ENCODE peak calls at places on chromosomes 6 and 20, in four cellular contexts. F, N, T and Q are unnamed samples.

GRCh38 chr6:82022614-82023102 is 224.9 kb downstream of the IBTK start:
- DNase-seq in F (no peak), N (peak; percentile 84), T (no peak), Q (no peak)

GRCh38 chr6:3372184-3372846 is 84.5 kb downstream of the SLC22A23 start:
- DNase-seq in F (no peak), N (no peak), T (peak; percentile 56), Q (no peak)

GRCh38 chr6:15242937-15243614 is 2.8 kb upstream of the JARID2 start:
- DNase-seq in F (no peak), N (no peak), T (no peak), Q (no peak)

GRCh38 chr6:40720375-40720748 is 133.2 kb upstream of the LRFN2 start:
- DNase-seq in F (no peak), N (no peak), T (no peak), Q (no peak)

GRCh38 chr6:78502386-78502887 is 364.9 kb upstream of the IRAK1BP1 start:
- DNase-seq in F (no peak), N (no peak), T (no peak), Q (no peak)

GRCh38 chr20:33724439-33725094 is 4.5 kb upstream of the PXMP4 start:
- DNase-seq in F (no peak), N (no peak), T (no peak), Q (no peak)

GRCh38 chr20:19605759-19606158 is 152.3 kb upstream of the RIN2 start:
- DNase-seq in F (no peak), N (no peak), T (no peak), Q (no peak)

GRCh38 chr20:33667245-33668086 is 723 bp downstream of the ACTL10 start:
- DNase-seq in F (no peak), N (peak; percentile 70), T (peak; percentile 86), Q (peak; percentile 95)

GRCh38 chr20:23654005-23654404 is 16.2 kb upstream of the CST3 start:
- DNase-seq in F (no peak), N (no peak), T (no peak), Q (no peak)

GRCh38 chr6:78525961-78526360 is 341.4 kb upstream of the IRAK1BP1 start:
- DNase-seq in F (no peak), N (no peak), T (no peak), Q (no peak)

GRCh38 chr6:109793793-109794192 is 102.7 kb downstream of the FIG4 start:
- DNase-seq in F (peak; percentile 91), N (peak; percentile 97), T (no peak), Q (no peak)

GRCh38 chr6:35213161-35213823 is 464 bp upstream of the SCUBE3 start:
- DNase-seq in F (no peak), N (no peak), T (no peak), Q (no peak)

GRCh38 chr6:86192123-86192522 is 549.4 kb upstream of the SYNCRIP start:
- DNase-seq in F (no peak), N (no peak), T (no peak), Q (no peak)

GRCh38 chr20:37420610-37421009 is 74.7 kb downstream of the SRC start:
- DNase-seq in F (no peak), N (no peak), T (no peak), Q (no peak)

GRCh38 chr20:37421060-37421639 is 75.2 kb downstream of the SRC start:
- DNase-seq in F (no peak), N (no peak), T (no peak), Q (peak; percentile 71)

GRCh38 chr20:37419307-37419706 is 73.4 kb downstream of the SRC start:
- DNase-seq in F (no peak), N (no peak), T (no peak), Q (no peak)

GRCh38 chr20:37418591-37418990 is 72.7 kb downstream of the SRC start:
- DNase-seq in F (no peak), N (no peak), T (no peak), Q (no peak)

DNA sequence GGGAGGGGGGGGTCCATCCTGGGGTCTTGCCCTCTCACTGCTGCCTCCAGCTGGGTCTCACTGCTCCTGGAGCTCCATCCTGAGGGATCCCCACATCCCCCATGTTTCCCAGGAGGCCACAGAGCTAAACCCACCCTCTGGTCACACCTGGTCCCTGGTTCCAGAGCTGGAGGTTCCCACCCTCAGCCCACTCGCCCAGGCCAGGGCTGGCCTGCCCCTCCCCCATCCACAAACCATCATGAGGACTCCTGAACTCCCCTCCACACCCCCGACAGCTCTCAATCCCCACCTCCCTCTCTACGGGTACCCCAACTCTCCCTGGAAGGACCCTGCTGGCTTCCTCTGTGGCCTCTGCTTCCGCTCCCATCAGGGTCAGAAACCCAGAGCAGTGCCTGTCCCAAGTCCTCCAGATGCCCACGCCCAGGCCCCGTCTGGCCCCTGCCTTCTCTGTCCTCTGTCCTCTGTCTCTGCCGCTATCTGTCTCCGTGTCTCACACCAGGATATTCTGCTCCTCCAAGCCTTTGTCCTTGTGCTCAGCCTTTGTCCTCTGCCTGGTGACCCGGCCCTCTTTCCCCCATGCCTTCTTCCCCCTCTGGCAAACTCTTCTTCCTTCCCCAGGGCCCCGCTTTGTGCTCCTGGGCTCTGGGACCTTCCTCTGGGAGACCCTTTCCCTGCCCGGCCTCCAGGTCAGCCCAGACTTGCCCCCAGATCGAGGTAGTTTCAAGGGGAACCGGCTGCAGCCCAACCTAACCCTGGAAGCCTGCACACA is 74.0 kb downstream of the SRC start:
- DNase-seq in F (no peak), N (no peak), T (no peak), Q (peak; percentile 85)
- H3K27me3 ChIP-seq in F (peaks cover 11% of the 10 kb centered on the region), N (peaks cover 35% of the 10 kb centered on the region), T (peaks cover 5% of the 10 kb centered on the region), Q (peaks cover 33% of the 10 kb centered on the region)

DNA sequence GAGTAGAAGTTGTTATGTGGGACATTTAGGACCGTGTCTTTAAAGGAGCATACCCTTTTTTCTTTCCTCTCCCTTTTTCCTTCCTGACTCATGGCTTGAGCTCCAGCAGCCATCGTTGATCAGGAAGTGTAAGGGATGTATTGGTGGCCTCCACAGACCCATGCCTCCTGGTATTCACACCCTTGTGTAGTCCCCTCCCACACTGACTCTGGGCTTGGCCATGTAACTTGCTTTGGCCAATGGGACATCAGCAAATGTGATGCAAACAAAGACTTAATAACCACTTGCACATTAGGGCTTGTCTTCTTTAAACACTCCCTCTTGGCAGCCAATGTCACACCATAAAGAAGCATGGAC is 18.9 kb upstream of the SLC13A3 start:
- DNase-seq in F (no peak), N (no peak), T (no peak), Q (no peak)
- H3K4me1 ChIP-seq in F (no peaks in the 10 kb centered on the region), N (no peaks in the 10 kb centered on the region), T (no peaks in the 10 kb centered on the region), Q (peaks cover 5% of the 10 kb centered on the region)

DNA sequence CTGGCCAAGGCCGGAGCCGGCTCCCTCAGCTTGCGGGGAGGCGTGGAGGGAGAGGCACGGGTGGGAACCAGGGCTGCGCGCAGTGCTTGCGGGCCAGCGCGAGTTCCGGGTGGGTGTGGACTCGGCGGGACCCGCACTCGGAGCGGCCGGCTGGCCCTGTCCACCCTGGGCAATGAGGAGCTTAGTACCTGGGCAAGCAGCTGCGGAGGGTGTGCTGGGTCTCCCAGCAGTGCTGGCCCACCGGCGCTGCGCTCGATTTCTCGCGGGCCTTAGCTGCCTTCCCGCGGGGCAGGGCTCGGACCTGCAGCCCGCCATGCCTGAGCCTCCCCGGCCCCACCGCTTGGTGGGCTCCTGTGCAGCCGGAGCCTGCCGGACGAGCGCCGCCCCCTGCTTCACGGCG is 91.4 kb upstream of the MAN1A1 start:
- DNase-seq in F (no peak), N (no peak), T (no peak), Q (no peak)
- H3K4me3 ChIP-seq in F (no peak overlapping the region), N (no peak overlapping the region), T (no peak overlapping the region), Q (no peak overlapping the region)

GRCh38 chr6:39091163-39091562 is 23.8 kb downstream of the SAYSD1 start:
- DNase-seq in F (no peak), N (no peak), T (no peak), Q (no peak)
- H3K27me3 ChIP-seq in F (peaks cover 41% of the 10 kb centered on the region), N (peaks cover 5% of the 10 kb centered on the region), T (no peaks in the 10 kb centered on the region), Q (peaks cover 36% of the 10 kb centered on the region)

GRCh38 chr20:37931153-37931922 is 28.4 kb downstream of the VSTM2L start:
- DNase-seq in F (no peak), N (no peak), T (no peak), Q (no peak)
- H3K4me1 ChIP-seq in F (no peaks in the 10 kb centered on the region), N (no peaks in the 10 kb centered on the region), T (no peaks in the 10 kb centered on the region), Q (no peaks in the 10 kb centered on the region)